ENCODE peak calls at places on chromosomes 3 and 15, in six cellular contexts. I, E, M, W, Z and Y are unnamed samples.
A peak's percentile ranks its signal among the peaks of the same experiment; 100 is the strongest.

GRCh38 chr15:89524184-89524583 is 27.8 kb upstream of the RHCG start:
- DNase-seq in I (no peak), E (no peak), M (no peak), W (no peak), Z (no peak), Y (no peak)

GRCh38 chr15:78840661-78841060 is 29.4 kb upstream of the ADAMTS7 start:
- DNase-seq in I (no peak), E (no peak), M (peak; percentile 49), W (no peak), Z (peak; percentile 7), Y (no peak)

GRCh38 chr3:13706886-13707285 is 158.0 kb downstream of the FBLN2 start:
- DNase-seq in I (no peak), E (no peak), M (no peak), W (no peak), Z (no peak), Y (no peak)

GRCh38 chr3:126538316-126538715 is 14.4 kb downstream of the CHST13 start:
- DNase-seq in I (no peak), E (no peak), M (no peak), W (no peak), Z (no peak), Y (no peak)

GRCh38 chr3:32569540-32570425 is 875 bp downstream of the DYNC1LI1 start:
- DNase-seq in I (peak; percentile 18), E (peak; percentile 35), M (peak; percentile 54), W (peak; percentile 51), Z (peak; percentile 74), Y (peak; percentile 57)

GRCh38 chr3:109241459-109241858 is 74.9 kb downstream of the DPPA2 start:
- DNase-seq in I (no peak), E (no peak), M (no peak), W (no peak), Z (no peak), Y (no peak)

GRCh38 chr3:66048051-66048395 is 9.3 kb upstream of the MAGI1 start:
- DNase-seq in I (no peak), E (no peak), M (no peak), W (no peak), Z (no peak), Y (no peak)

GRCh38 chr3:80785475-80785874 is 976.0 kb downstream of the GBE1 start:
- DNase-seq in I (no peak), E (peak; percentile 15), M (no peak), W (no peak), Z (no peak), Y (peak; percentile 6)

GRCh38 chr3:86867990-86868389 is 123.0 kb downstream of the VGLL3 start:
- DNase-seq in I (no peak), E (no peak), M (no peak), W (no peak), Z (no peak), Y (no peak)